ENCODE peak calls at places on chromosome 4, in seven cellular contexts. D is keratinocyte, L is WERI-Rb-1, F is mesendoderm, B is OCI-LY7, X is suprapubic skin, U is lung. T is an unnamed sample.

GRCh38 chr4:175651701-175652100 is 160.4 kb downstream of the GPM6A start:
- DNase-seq in D (no peak), L (peak), F (no peak), B (no peak), X (no peak), U (no peak), T (no peak)

GRCh38 chr4:113943085-113943484 is 36.4 kb downstream of the ARSJ start:
- DNase-seq in D (no peak), L (no peak), F (no peak), B (no peak), X (no peak), U (no peak), T (no peak)

GRCh38 chr4:111992604-111993151 is 152.6 kb upstream of the FAM241A start:
- DNase-seq in D (no peak), L (no peak), F (no peak), B (no peak), X (no peak), U (no peak), T (no peak)

GRCh38 chr4:158172558-158173258 is at the start of gene GASK1B:
- DNase-seq in D (no peak), L (peak), F (peak), B (peak), X (no peak), U (no peak), T (no peak)

GRCh38 chr4:96354036-96354712 is 514.3 kb downstream of the PDHA2 start:
- DNase-seq in D (no peak), L (no peak), F (peak), B (no peak), X (no peak), U (no peak), T (no peak)

GRCh38 chr4:8126523-8126922 is 32.1 kb downstream of the ABLIM2 start:
- DNase-seq in D (no peak), L (no peak), F (no peak), B (no peak), X (no peak), U (no peak), T (no peak)

GRCh38 chr4:70336043-70336442 is 1.3 kb downstream of the CABS1 start:
- DNase-seq in D (no peak), L (no peak), F (no peak), B (no peak), X (no peak), U (no peak), T (no peak)

GRCh38 chr4:37000281-37000680 is 244.3 kb upstream of the NWD2 start:
- DNase-seq in D (no peak), L (no peak), F (peak), B (no peak), X (no peak), U (no peak), T (no peak)

GRCh38 chr4:74794341-74794801 is at the start of gene BTC:
- DNase-seq in D (no peak), L (peak), F (peak), B (no peak), X (peak), U (peak), T (no peak)

GRCh38 chr4:147645099-147645498 is 27.9 kb downstream of the TMEM184C start:
- DNase-seq in D (no peak), L (no peak), F (no peak), B (no peak), X (no peak), U (no peak), T (no peak)

GRCh38 chr4:143514432-143514831 is 930 bp downstream of the SMARCA5 start:
- DNase-seq in D (no peak), L (peak), F (peak), B (peak), X (peak), U (peak), T (no peak)

GRCh38 chr4:116862592-116862991 is 222.8 kb downstream of the TRAM1L1 start:
- DNase-seq in D (no peak), L (no peak), F (no peak), B (no peak), X (no peak), U (no peak), T (no peak)

GRCh38 chr4:7166981-7167700 is 25.2 kb upstream of the SORCS2 start:
- DNase-seq in D (no peak), L (no peak), F (no peak), B (no peak), X (peak), U (no peak), T (no peak)

GRCh38 chr4:158112612-158113011 is 60.2 kb downstream of the GASK1B start:
- DNase-seq in D (no peak), L (no peak), F (no peak), B (no peak), X (no peak), U (no peak), T (no peak)

GRCh38 chr4:114384629-114385028 is 214.0 kb upstream of the UGT8 start:
- DNase-seq in D (no peak), L (no peak), F (peak), B (peak), X (no peak), U (no peak), T (no peak)

GRCh38 chr4:56704074-56704473 is 23.0 kb upstream of the HOPX start:
- DNase-seq in D (no peak), L (no peak), F (peak), B (no peak), X (no peak), U (no peak), T (no peak)

GRCh38 chr4:76023381-76023780 is at the start of gene CXCL10:
- DNase-seq in D (no peak), L (no peak), F (no peak), B (no peak), X (no peak), U (no peak), T (no peak)

GRCh38 chr4:2906218-2906617 is 57.0 kb downstream of the NOP14 start:
- DNase-seq in D (no peak), L (no peak), F (no peak), B (no peak), X (no peak), U (no peak), T (no peak)

GRCh38 chr4:35465096-35465495 is 779.2 kb downstream of the ARAP2 start:
- DNase-seq in D (no peak), L (no peak), F (no peak), B (no peak), X (no peak), U (no peak), T (no peak)

GRCh38 chr4:136742330-136742729 is 790.0 kb downstream of the PCDH18 start:
- DNase-seq in D (no peak), L (no peak), F (no peak), B (no peak), X (no peak), U (no peak), T (no peak)

GRCh38 chr4:15002659-15003440 is 569 bp downstream of the CPEB2 start:
- DNase-seq in D (no peak), L (peak), F (peak), B (peak), X (peak), U (peak), T (peak)

GRCh38 chr4:926538-926937 is 5.6 kb downstream of the GAK start:
- DNase-seq in D (no peak), L (peak), F (peak), B (peak), X (no peak), U (no peak), T (no peak)

DNA sequence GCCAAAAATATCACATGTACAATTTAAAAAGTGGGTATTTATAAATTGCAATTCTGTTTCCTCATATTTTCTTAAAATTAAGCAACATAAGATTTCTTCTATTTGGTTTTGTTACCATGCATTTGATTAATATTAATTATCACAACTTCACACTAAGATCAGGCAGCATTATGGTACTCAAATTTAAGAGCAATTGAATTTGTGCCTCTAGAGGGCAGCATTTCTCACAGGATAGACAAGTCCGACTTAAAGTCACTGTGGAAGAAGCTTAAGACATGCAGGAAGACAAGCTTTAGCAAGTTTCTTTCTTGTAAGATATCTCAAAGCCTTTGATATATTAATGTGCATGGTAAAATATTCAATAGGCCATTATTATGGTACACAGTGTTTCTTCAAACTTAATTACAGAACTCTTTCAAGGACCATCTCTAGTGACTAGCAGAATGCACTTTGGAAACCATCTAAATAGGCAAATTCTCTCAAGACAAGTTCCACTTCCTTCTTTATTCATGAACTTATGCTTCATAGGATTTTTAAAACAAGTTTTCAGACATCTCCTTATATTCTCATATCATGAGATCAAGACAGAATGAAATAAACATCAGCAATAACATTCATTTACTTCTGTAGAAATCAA is 35.0 kb downstream of the FBXW7 start:
- DNase-seq in D (peak), L (peak), F (peak), B (peak), X (no peak), U (peak), T (peak)
- H3K27ac ChIP-seq in D (no peak), L (no peak), F (no peak), B (peak), X (no peak), U (no peak), T (no peak)

GRCh38 chr4:44448548-44449443 is at the start of gene KCTD8:
- DNase-seq in D (peak), L (peak), F (peak), B (peak), X (peak), U (peak), T (peak)
- H3K27ac ChIP-seq in D (no peak), L (peak), F (peak), B (no peak), X (no peak), U (no peak), T (peak)

GRCh38 chr4:77930876-77931275 is 68.2 kb downstream of the MRPL1 start:
- DNase-seq in D (no peak), L (no peak), F (no peak), B (no peak), X (no peak), U (no peak), T (no peak)
- H3K27ac ChIP-seq in D (peak), L (no peak), F (no peak), B (no peak), X (no peak), U (no peak), T (no peak)

GRCh38 chr4:122917731-122918130 is 4.7 kb downstream of the NUDT6 start:
- DNase-seq in D (no peak), L (no peak), F (no peak), B (no peak), X (no peak), U (no peak), T (no peak)

GRCh38 chr4:122922877-122923511 is 597 bp upstream of the NUDT6 start:
- DNase-seq in D (peak), L (peak), F (peak), B (peak), X (peak), U (peak), T (peak)

GRCh38 chr4:122920473-122920872 is 1.9 kb downstream of the NUDT6 start:
- DNase-seq in D (no peak), L (no peak), F (no peak), B (no peak), X (no peak), U (no peak), T (no peak)

GRCh38 chr4:122921300-122921699 is 1.1 kb downstream of the NUDT6 start:
- DNase-seq in D (no peak), L (no peak), F (no peak), B (no peak), X (no peak), U (no peak), T (no peak)

GRCh38 chr4:122921971-122922876 is at the start of gene NUDT6:
- DNase-seq in D (no peak), L (peak), F (peak), B (peak), X (peak), U (peak), T (no peak)
- H3K27ac ChIP-seq in D (peak), L (peak), F (peak), B (peak), X (peak), U (peak), T (peak)

DNA sequence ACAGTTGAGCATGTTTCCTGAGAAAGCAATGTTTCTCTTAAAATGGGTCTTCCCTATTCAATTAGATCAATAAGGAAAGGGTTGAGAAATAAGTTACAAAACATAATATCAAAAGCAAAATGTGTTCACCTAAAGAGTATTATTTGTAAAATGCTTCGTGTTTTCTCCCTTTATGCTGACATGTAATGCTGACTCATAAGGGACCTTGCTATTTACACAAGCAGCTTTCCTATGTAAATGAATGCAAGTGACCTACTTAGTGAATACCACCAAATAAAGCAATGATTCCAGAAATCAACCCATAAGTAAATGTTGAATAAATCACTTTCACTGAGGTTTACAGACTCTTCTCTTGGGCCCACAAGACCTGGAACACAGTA is 91.5 kb downstream of the ELOVL6 start:
- DNase-seq in D (no peak), L (no peak), F (peak), B (no peak), X (no peak), U (no peak), T (no peak)
- H3K27ac ChIP-seq in D (peak), L (no peak), F (no peak), B (no peak), X (no peak), U (no peak), T (no peak)

DNA sequence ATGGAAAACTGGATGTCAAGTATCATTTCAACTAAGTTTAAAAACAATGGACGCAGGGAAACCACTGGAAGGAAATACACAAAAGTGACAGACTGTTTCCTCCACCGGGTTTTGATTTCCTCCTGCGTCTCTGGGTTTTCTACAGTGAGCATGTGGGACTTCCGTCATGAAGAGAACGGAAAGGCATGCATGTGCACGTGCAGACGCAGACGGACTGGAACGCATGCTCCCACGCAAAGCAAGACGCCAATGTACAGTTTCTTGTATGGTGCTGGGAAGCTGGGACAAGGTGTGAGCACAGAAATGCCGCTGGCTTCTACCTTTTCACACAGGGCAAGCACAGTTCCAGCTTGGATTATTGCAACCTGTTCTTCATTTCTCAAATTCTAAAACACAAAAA is 30.3 kb upstream of the C4orf50 start:
- DNase-seq in D (no peak), L (no peak), F (no peak), B (no peak), X (no peak), U (no peak), T (no peak)
- H3K27ac ChIP-seq in D (no peak), L (no peak), F (no peak), B (no peak), X (no peak), U (no peak), T (no peak)

DNA sequence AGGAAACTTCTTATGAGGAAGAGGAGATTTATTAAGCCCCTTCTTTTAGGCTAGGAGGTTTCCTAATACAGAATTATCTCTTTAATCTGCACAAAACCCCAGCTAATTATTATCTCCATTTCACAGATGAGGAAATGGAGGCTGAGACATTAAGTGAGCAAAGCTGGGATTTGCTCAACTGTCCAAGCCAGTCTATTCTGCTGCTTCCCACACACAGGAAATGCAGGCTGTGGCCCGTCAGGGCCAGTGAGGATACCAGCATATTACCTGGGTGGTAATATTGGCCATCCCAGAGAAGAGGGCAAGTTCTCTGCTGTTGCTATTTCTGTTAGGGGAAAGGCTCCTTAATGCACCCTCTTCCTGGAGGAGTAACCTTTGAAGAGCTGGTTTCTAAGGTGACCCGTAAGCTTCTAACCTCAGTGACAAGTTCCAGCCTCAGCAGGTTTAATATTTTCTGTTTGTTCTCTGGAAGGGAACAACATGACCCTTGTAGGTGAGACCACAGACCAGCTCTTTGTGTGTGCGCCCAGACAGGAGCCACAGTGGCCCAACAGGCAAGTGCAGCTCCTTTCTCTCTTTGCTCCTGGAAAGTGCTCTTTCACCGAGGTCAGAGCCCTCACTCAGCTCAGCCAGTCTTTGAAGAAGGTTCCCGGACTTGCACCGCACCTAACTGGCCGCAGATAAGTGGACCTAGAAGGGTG is 35.6 kb downstream of the TBC1D9 start:
- DNase-seq in D (no peak), L (no peak), F (no peak), B (peak), X (no peak), U (no peak), T (no peak)
- H3K27ac ChIP-seq in D (no peak), L (no peak), F (no peak), B (peak), X (peak), U (no peak), T (peak)

T was measured in esophagus squamous epithelium.